ENCODE peak calls at places on chromosomes 12 and 14, in nine cellular contexts. N, D, V, J, M, W, X, Q and H are unnamed samples.

GRCh38 chr12:110743571-110744093 is 941 bp upstream of the PPP1CC start:
- DNase-seq in N (peak; percentile 75), D (peak; percentile 51), V (peak; percentile 49), J (no peak), M (peak; percentile 56), W (peak; percentile 72), X (peak; percentile 74), Q (peak; percentile 73), H (peak; percentile 18)

GRCh38 chr12:51055060-51055459 is 6.9 kb downstream of the LETMD1 start:
- DNase-seq in N (no peak), D (no peak), V (no peak), J (no peak), M (no peak), W (no peak), X (no peak), Q (no peak), H (no peak)

GRCh38 chr12:115261691-115262398 is 577.9 kb upstream of the TBX3 start:
- DNase-seq in N (peak; percentile 80), D (no peak), V (no peak), J (peak; percentile 19), M (no peak), W (no peak), X (no peak), Q (peak; percentile 87), H (no peak)

GRCh38 chr12:114439306-114439705 is 33.4 kb upstream of the TBX5 start:
- DNase-seq in N (no peak), D (no peak), V (no peak), J (no peak), M (no peak), W (no peak), X (no peak), Q (no peak), H (no peak)

GRCh38 chr12:613996-614726 is 49.1 kb downstream of the NINJ2 start:
- DNase-seq in N (no peak), D (peak; percentile 42), V (no peak), J (peak; percentile 58), M (no peak), W (peak; percentile 69), X (peak; percentile 66), Q (peak; percentile 23), H (no peak)

GRCh38 chr12:88416786-88417185 is 163.5 kb downstream of the KITLG start:
- DNase-seq in N (no peak), D (no peak), V (no peak), J (no peak), M (peak; percentile 59), W (no peak), X (no peak), Q (no peak), H (no peak)

GRCh38 chr12:30047499-30048262 is 263.9 kb upstream of the TMTC1 start:
- DNase-seq in N (no peak), D (no peak), V (no peak), J (no peak), M (peak; percentile 63), W (no peak), X (no peak), Q (no peak), H (no peak)

GRCh38 chr12:68234140-68234539 is 8.5 kb upstream of the IL26 start:
- DNase-seq in N (no peak), D (no peak), V (no peak), J (no peak), M (no peak), W (no peak), X (no peak), Q (no peak), H (no peak)

GRCh38 chr14:44795725-44796124 is 166.0 kb downstream of the KLHL28 start:
- DNase-seq in N (no peak), D (no peak), V (no peak), J (no peak), M (peak; percentile 75), W (no peak), X (no peak), Q (no peak), H (no peak)

GRCh38 chr12:62917066-62917465 is 17.9 kb downstream of the PPM1H start:
- DNase-seq in N (no peak), D (no peak), V (no peak), J (no peak), M (no peak), W (no peak), X (no peak), Q (no peak), H (peak; percentile 26)

GRCh38 chr12:132342322-132342721 is 12.9 kb upstream of the GALNT9 start:
- DNase-seq in N (no peak), D (no peak), V (no peak), J (no peak), M (peak; percentile 53), W (no peak), X (peak; percentile 87), Q (no peak), H (peak; percentile 47)

GRCh38 chr12:131370321-131370720 is 340.6 kb upstream of the SFSWAP start:
- DNase-seq in N (no peak), D (no peak), V (no peak), J (no peak), M (no peak), W (no peak), X (no peak), Q (no peak), H (no peak)

GRCh38 chr14:49852351-49853157 is at the start of gene NEMF:
- DNase-seq in N (peak; percentile 96), D (peak; percentile 87), V (peak; percentile 88), J (peak; percentile 92), M (peak; percentile 95), W (peak; percentile 91), X (peak; percentile 94), Q (peak; percentile 99), H (peak; percentile 87)

GRCh38 chr14:49849213-49849847 is 3.3 kb downstream of the NEMF start:
- DNase-seq in N (no peak), D (no peak), V (no peak), J (no peak), M (peak; percentile 89), W (no peak), X (no peak), Q (no peak), H (no peak)

GRCh38 chr14:49857427-49858003 is 4.9 kb upstream of the NEMF start:
- DNase-seq in N (no peak), D (no peak), V (no peak), J (peak; percentile 30), M (no peak), W (no peak), X (no peak), Q (no peak), H (no peak)

GRCh38 chr14:49853572-49854375 is 1.2 kb upstream of the NEMF start:
- DNase-seq in N (peak; percentile 87), D (peak; percentile 62), V (peak; percentile 63), J (peak; percentile 89), M (peak; percentile 95), W (peak; percentile 77), X (peak; percentile 82), Q (peak; percentile 91), H (peak; percentile 63)

GRCh38 chr14:49853158-49853477 is 530 bp upstream of the NEMF start:
- DNase-seq in N (no peak), D (no peak), V (no peak), J (no peak), M (no peak), W (no peak), X (no peak), Q (no peak), H (no peak)
- TF ChIP-seq CTCF in N (no peak), D (no peak), V (no peak), J (no peak), M (no peak), W (no peak), X (no peak), Q (no peak), H (peak; percentile 1)

DNA sequence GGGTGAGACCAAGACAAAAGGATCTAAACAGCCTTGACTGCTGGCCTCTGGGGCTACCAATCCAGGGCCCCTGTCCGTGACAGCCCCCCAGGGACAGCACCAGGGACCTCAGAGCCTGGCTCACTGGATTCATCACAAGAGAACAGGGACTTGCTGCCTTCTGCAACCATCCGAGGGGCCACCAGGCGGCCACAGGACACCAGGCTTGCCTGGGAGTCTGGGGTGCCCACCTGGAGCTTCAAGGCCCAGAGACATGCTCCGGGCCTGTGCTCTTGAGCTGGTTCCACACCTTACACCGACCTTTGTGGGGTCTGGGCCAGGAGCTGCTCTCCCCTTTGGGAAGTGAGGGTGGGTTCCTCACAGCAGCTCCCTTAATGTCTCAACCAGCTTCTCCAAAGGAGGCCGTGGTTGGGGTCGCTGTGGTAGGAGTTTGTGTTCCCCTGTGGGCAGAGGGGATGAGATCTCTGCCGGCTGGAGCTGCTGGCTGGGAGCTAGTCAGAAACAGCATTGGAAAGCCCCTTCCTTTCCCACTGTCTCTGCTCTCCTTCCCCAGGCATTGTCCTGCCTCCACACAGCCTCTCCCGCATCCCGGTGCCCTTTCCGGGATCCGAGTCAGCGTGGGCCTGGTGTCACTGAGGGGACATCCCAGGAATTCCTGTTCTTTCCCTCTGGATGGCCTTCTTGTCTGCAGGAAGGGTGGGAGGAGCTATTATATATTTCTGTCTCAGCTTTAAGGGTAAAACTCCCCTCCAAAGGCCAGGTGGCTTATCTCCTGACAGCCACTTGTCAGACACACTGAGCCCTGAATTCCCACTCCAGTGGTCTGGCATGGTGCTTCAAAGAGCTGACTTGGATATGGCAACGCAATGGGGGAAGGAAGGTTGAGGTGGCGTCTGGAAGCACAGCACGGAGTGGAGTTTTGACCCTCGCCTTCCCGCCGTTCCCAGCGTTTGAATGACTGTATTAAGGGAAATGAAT is 5.1 kb upstream of the PAPLN start:
- DNase-seq in N (no peak), D (no peak), V (no peak), J (peak; percentile 79), M (peak; percentile 27), W (peak; percentile 45), X (peak; percentile 43), Q (no peak), H (peak; percentile 30)
- TF ChIP-seq CTCF in N (no peak), D (no peak), V (no peak), J (peak; percentile 63), M (peak; percentile 68), W (peak; percentile 12), X (no peak), Q (no peak), H (peak; percentile 23)

DNA sequence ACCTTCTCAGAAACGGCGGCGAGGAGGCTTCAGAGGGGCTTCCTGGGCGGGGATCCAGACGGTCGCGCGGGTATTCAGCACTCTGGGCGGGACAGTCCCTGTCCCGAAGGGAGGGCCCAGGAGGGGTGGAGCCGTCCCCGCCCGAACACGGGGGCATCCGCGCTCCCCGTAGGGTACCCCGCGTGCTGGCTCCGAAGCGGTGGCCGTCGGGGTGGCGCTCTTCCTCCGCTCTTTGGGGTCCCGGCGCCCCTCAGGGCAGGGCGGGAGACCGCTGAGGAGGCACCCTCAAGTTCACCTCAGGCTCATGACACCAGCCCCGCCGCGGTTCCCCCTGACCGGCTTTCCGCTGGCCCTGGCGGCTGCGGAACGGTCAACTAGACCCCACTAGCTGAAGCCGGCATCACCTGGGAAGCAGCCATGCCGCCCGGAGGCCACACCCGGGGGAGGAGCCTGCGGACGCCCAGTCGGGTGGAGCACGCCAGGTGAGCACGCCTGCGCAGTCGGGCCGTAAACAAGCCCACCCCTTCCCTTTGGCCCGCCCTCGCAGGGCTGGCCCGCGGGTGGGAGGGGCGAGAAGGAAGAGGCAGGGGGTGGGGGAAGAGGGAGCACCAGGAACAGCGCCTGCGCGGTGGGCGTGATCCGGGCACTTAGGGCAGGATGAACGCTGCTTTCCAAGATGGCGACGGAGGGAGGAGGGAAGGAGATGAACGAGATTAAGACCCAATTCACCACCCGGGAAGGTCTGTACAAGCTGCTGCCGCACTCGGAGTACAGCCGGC is at the start of gene WDR20:
- DNase-seq in N (peak; percentile 99), D (peak; percentile 98), V (peak; percentile 97), J (peak; percentile 99), M (peak; percentile 99), W (peak; percentile 98), X (peak; percentile 97), Q (peak; percentile 99), H (peak; percentile 99)
- TF ChIP-seq CTCF in N (no peak), D (no peak), V (peak; percentile 11), J (no peak), M (peak; percentile 34), W (no peak), X (no peak), Q (no peak), H (no peak)

GRCh38 chr14:76456200-76456599 is 80.3 kb downstream of the ESRRB start:
- DNase-seq in N (peak; percentile 41), D (no peak), V (no peak), J (peak; percentile 57), M (peak; percentile 38), W (no peak), X (peak; percentile 49), Q (peak; percentile 37), H (peak; percentile 38)
- TF ChIP-seq CTCF in N (peak; percentile 30), D (peak; percentile 62), V (no peak), J (peak; percentile 51), M (peak; percentile 62), W (peak; percentile 53), X (peak; percentile 50), Q (no peak), H (peak; percentile 68)